ENCODE peak calls at places on chromosomes 11 and 22, in eight cellular contexts. X, I, T, A, M, P, N and H are unnamed samples.

GRCh38 chr11:2298131-2298794 is 3.5 kb downstream of the C11orf21 start:
- DNase-seq in X (no peak), I (no peak), T (peak; percentile 4), A (no peak), M (no peak), P (no peak), N (no peak), H (no peak)

GRCh38 chr11:84899740-84900139 is 727.4 kb downstream of the DLG2 start:
- DNase-seq in X (no peak), I (no peak), T (no peak), A (no peak), M (no peak), P (no peak), N (no peak), H (peak; percentile 41)

GRCh38 chr11:76823481-76824028 is 37.2 kb upstream of the ACER3 start:
- DNase-seq in X (no peak), I (peak; percentile 83), T (no peak), A (no peak), M (peak; percentile 89), P (peak; percentile 48), N (peak; percentile 74), H (peak; percentile 81)

GRCh38 chr11:64340671-64341335 is 799 bp downstream of the CCDC88B start:
- DNase-seq in X (peak; percentile 76), I (no peak), T (peak; percentile 74), A (peak; percentile 83), M (no peak), P (no peak), N (no peak), H (peak; percentile 25)

GRCh38 chr22:42905702-42906183 is 48.7 kb upstream of the ARFGAP3 start:
- DNase-seq in X (no peak), I (no peak), T (peak; percentile 81), A (no peak), M (no peak), P (no peak), N (no peak), H (no peak)

GRCh38 chr11:2742201-2742600 is 42.4 kb upstream of the KCNQ1OT1 start:
- DNase-seq in X (no peak), I (no peak), T (peak; percentile 34), A (no peak), M (no peak), P (no peak), N (no peak), H (no peak)

GRCh38 chr22:40418366-40419201 is 48.2 kb downstream of the SGSM3 start:
- DNase-seq in X (no peak), I (no peak), T (no peak), A (no peak), M (no peak), P (no peak), N (no peak), H (no peak)

GRCh38 chr11:10298342-10298741 is 4.3 kb upstream of the SBF2 start:
- DNase-seq in X (peak; percentile 36), I (peak; percentile 56), T (no peak), A (peak; percentile 77), M (peak; percentile 89), P (peak; percentile 89), N (no peak), H (peak; percentile 79)

GRCh38 chr11:36775157-36775556 is 177.1 kb upstream of the RAG2 start:
- DNase-seq in X (no peak), I (peak; percentile 7), T (no peak), A (no peak), M (peak; percentile 11), P (no peak), N (no peak), H (peak; percentile 67)

GRCh38 chr22:36234211-36234610 is 5.1 kb downstream of the APOL2 start:
- DNase-seq in X (no peak), I (no peak), T (no peak), A (no peak), M (no peak), P (no peak), N (no peak), H (no peak)

GRCh38 chr11:126951465-126951864 is 49.1 kb downstream of the KIRREL3 start:
- DNase-seq in X (no peak), I (no peak), T (no peak), A (no peak), M (no peak), P (no peak), N (no peak), H (no peak)

GRCh38 chr22:22233081-22233480 is 11.5 kb upstream of the VPREB1 start:
- DNase-seq in X (no peak), I (no peak), T (no peak), A (no peak), M (no peak), P (no peak), N (no peak), H (no peak)